ENCODE peak calls at places on chromosomes 5 and 9, in eight cellular contexts. X is MCF 10A; N is NCI-H1417 treated with DMSO at 0.1 percent for 48 hours; S is NCI-H1092; V is cerebellar cortex; Y is NB4; O is stimulated activated CD4-positive, alpha-beta T cell treated with anti-CD3 and anti-CD28 coated beads, Interleukin-1b, Interleukin-23, amount 100 ng/mL, for 48 hours; J is iPS DF 6.9. R is an unnamed sample.

GRCh38 chr5:139975306-139975705 is 67.8 kb downstream of the NRG2 start:
- DNase-seq in V (no peak), X (no peak), J (no peak), N (no peak), Y (no peak), O (no peak), S (no peak), R (no peak)

GRCh38 chr5:83925321-83925877 is 204.7 kb upstream of the HAPLN1 start:
- DNase-seq in N (no peak), J (no peak), S (no peak), X (no peak), O (no peak), Y (no peak), V (no peak), R (no peak)

GRCh38 chr9:92325991-92326500 is 293 bp downstream of the CENPP start:
- DNase-seq in O (no peak), S (no peak), N (no peak), Y (peak), X (no peak), V (no peak), J (no peak), R (peak)

GRCh38 chr5:123585871-123586270 is 73.9 kb downstream of the CSNK1G3 start:
- DNase-seq in X (no peak), Y (no peak), O (no peak), N (no peak), V (no peak), J (no peak), S (no peak), R (no peak)

GRCh38 chr9:136543830-136544548 is 1.9 kb downstream of the NOTCH1 start:
- DNase-seq in N (no peak), Y (no peak), X (no peak), V (no peak), O (no peak), S (no peak), J (no peak), R (no peak)

GRCh38 chr9:107158321-107158720 is 124.8 kb upstream of the RAD23B start:
- DNase-seq in O (no peak), S (no peak), X (peak), Y (peak), V (peak), J (peak), N (no peak), R (peak)

GRCh38 chr9:87425202-87425601 is 72.5 kb upstream of the DAPK1 start:
- DNase-seq in V (no peak), N (no peak), S (no peak), J (no peak), Y (peak), X (no peak), O (no peak), R (no peak)

GRCh38 chr9:113973963-113974413 is 97.9 kb downstream of the ZNF618 start:
- DNase-seq in J (no peak), X (no peak), N (no peak), V (no peak), Y (no peak), O (no peak), S (no peak), R (no peak)

GRCh38 chr9:86470326-86470725 is 116.1 kb upstream of the TUT7 start:
- DNase-seq in Y (no peak), O (no peak), S (no peak), J (no peak), V (no peak), N (no peak), X (no peak), R (no peak)

GRCh38 chr5:180313677-180314076 is 21.8 kb upstream of the MAPK9 start:
- DNase-seq in O (peak), X (peak), J (no peak), Y (peak), V (peak), N (no peak), S (peak), R (peak)

GRCh38 chr5:146947181-146947941 is 68.8 kb upstream of the PPP2R2B start:
- DNase-seq in S (no peak), O (no peak), N (no peak), X (peak), Y (peak), J (peak), V (no peak), R (peak)

GRCh38 chr9:19555214-19555613 is 146.4 kb downstream of the ACER2 start:
- DNase-seq in Y (no peak), J (no peak), N (no peak), V (no peak), O (no peak), S (no peak), X (no peak), R (no peak)

GRCh38 chr9:129669141-129669718 is 3.8 kb downstream of the PRRX2 start:
- DNase-seq in S (no peak), J (no peak), O (no peak), N (no peak), X (no peak), Y (peak), V (no peak), R (no peak)

GRCh38 chr5:143515829-143516228 is 112.3 kb upstream of the NR3C1 start:
- DNase-seq in S (no peak), Y (no peak), O (no peak), X (no peak), N (no peak), V (no peak), J (no peak), R (peak)

GRCh38 chr5:132094393-132095076 is 20.9 kb downstream of the CSF2 start:
- DNase-seq in N (no peak), V (no peak), Y (no peak), O (no peak), J (no peak), X (peak), S (no peak), R (no peak)

GRCh38 chr5:180589771-180590542 is 1.3 kb downstream of the SCGB3A1 start:
- DNase-seq in N (no peak), J (no peak), O (no peak), V (no peak), S (no peak), X (no peak), Y (no peak), R (no peak)

GRCh38 chr5:126031989-126032716 is 391.1 kb upstream of the GRAMD2B start:
- DNase-seq in J (no peak), N (no peak), S (no peak), Y (no peak), X (peak), O (no peak), V (peak), R (no peak)

GRCh38 chr5:126365446-126366198 is 57.6 kb upstream of the GRAMD2B start:
- DNase-seq in J (no peak), S (no peak), Y (no peak), V (no peak), O (no peak), X (no peak), N (no peak), R (no peak)

GRCh38 chr9:20781086-20781485 is 97.0 kb downstream of the FOCAD start:
- DNase-seq in J (no peak), S (no peak), Y (no peak), X (no peak), O (no peak), V (no peak), N (no peak), R (no peak)

GRCh38 chr5:33556330-33557328 is 115.9 kb downstream of the TARS1 start:
- DNase-seq in X (peak), O (no peak), Y (no peak), S (no peak), V (no peak), N (no peak), J (no peak), R (peak)

GRCh38 chr9:131117762-131118145 is 7.6 kb upstream of the NUP214 start:
- DNase-seq in S (no peak), X (no peak), V (no peak), N (no peak), O (no peak), J (no peak), Y (no peak), R (no peak)

GRCh38 chr9:22337261-22337660 is 109.4 kb upstream of the DMRTA1 start:
- DNase-seq in J (no peak), Y (no peak), N (no peak), X (no peak), O (no peak), V (no peak), S (no peak), R (peak)

GRCh38 chr5:173792781-173793547 is 95.2 kb upstream of the CPEB4 start:
- DNase-seq in V (no peak), X (no peak), Y (no peak), J (no peak), N (no peak), O (no peak), S (no peak), R (no peak)

GRCh38 chr9:91549177-91549576 is 125.5 kb upstream of the NFIL3 start:
- DNase-seq in Y (no peak), J (no peak), X (no peak), S (no peak), O (no peak), N (no peak), V (no peak), R (no peak)

GRCh38 chr9:130028493-130029222 is 14.3 kb downstream of the FNBP1 start:
- DNase-seq in S (no peak), V (no peak), O (no peak), X (no peak), J (no peak), N (no peak), Y (no peak), R (no peak)

GRCh38 chr9:17793713-17794622 is 215.1 kb downstream of the SH3GL2 start:
- DNase-seq in J (no peak), N (no peak), Y (peak), V (peak), O (no peak), X (peak), S (no peak), R (peak)

GRCh38 chr9:95004452-95005275 is 278.2 kb downstream of the AOPEP start:
- DNase-seq in X (peak), O (peak), V (no peak), Y (peak), S (peak), J (no peak), N (no peak), R (no peak)

GRCh38 chr5:120327180-120327579 is 136.9 kb upstream of the PRR16 start:
- DNase-seq in O (no peak), N (no peak), S (no peak), X (no peak), V (no peak), Y (no peak), J (no peak), R (no peak)

GRCh38 chr5:29516224-29516623 is 1677.3 kb upstream of the CDH6 start:
- DNase-seq in S (no peak), Y (no peak), V (no peak), N (no peak), O (no peak), X (no peak), J (no peak), R (no peak)

R was measured in Karpas-422.